ENCODE peak calls at places on chromosomes 12 and 14, in eight cellular contexts. T is heart left ventricle, F is cardiac fibroblast, O is foreskin fibroblast, I is heart right ventricle, K is GM06990, J is HFF-Myc, N is AG10803. C is an unnamed sample.

GRCh38 chr14:54776361-54777001 is 126.1 kb downstream of the GCH1 start:
- DNase-seq in T (no peak), F (peak), O (peak), I (peak), K (peak), J (no peak), N (peak), C (no peak)

GRCh38 chr14:62696261-62696968 is 348.8 kb downstream of the KCNH5 start:
- DNase-seq in T (no peak), F (no peak), O (no peak), I (no peak), K (no peak), J (no peak), N (no peak), C (no peak)

GRCh38 chr12:77746108-77746507 is 84.6 kb upstream of the NAV3 start:
- DNase-seq in T (no peak), F (peak), O (no peak), I (no peak), K (peak), J (peak), N (peak), C (peak)

GRCh38 chr12:71045781-71046180 is 112.0 kb downstream of the TSPAN8 start:
- DNase-seq in T (no peak), F (peak), O (peak), I (no peak), K (no peak), J (no peak), N (peak), C (no peak)

GRCh38 chr14:94355191-94355794 is 32.2 kb upstream of the SERPINA6 start:
- DNase-seq in T (no peak), F (peak), O (peak), I (peak), K (peak), J (no peak), N (peak), C (no peak)

GRCh38 chr12:49187184-49187583 is 1.7 kb downstream of the TUBA1A start:
- DNase-seq in T (no peak), F (peak), O (peak), I (peak), K (no peak), J (peak), N (peak), C (no peak)

GRCh38 chr14:104351849-104352492 is 213.6 kb downstream of the KIF26A start:
- DNase-seq in T (no peak), F (no peak), O (no peak), I (no peak), K (no peak), J (no peak), N (no peak), C (no peak)

GRCh38 chr12:119989619-119990381 is 764 bp downstream of the BICDL1 start:
- DNase-seq in T (peak), F (peak), O (peak), I (peak), K (peak), J (no peak), N (peak), C (no peak)

GRCh38 chr12:6627598-6627997 is 8.2 kb downstream of the LPAR5 start:
- DNase-seq in T (no peak), F (no peak), O (no peak), I (no peak), K (no peak), J (no peak), N (no peak), C (no peak)

GRCh38 chr12:101773560-101774206 is 34.4 kb upstream of the SYCP3 start:
- DNase-seq in T (no peak), F (peak), O (peak), I (peak), K (peak), J (peak), N (peak), C (peak)

GRCh38 chr12:131608740-131609665 is 101.9 kb upstream of the SFSWAP start:
- DNase-seq in T (peak), F (peak), O (peak), I (peak), K (peak), J (peak), N (peak), C (no peak)

GRCh38 chr12:110115675-110116074 is 8.5 kb upstream of the IFT81 start:
- DNase-seq in T (no peak), F (no peak), O (no peak), I (no peak), K (no peak), J (no peak), N (no peak), C (no peak)

GRCh38 chr12:113899844-113900471 is 66.2 kb downstream of the RBM19 start:
- DNase-seq in T (no peak), F (no peak), O (no peak), I (no peak), K (no peak), J (no peak), N (no peak), C (no peak)

GRCh38 chr12:86257173-86257572 is 982 bp upstream of the MGAT4C start:
- DNase-seq in T (no peak), F (no peak), O (no peak), I (no peak), K (no peak), J (no peak), N (no peak), C (no peak)

GRCh38 chr12:48021485-48022179 is 17.4 kb upstream of the COL2A1 start:
- DNase-seq in T (no peak), F (no peak), O (no peak), I (no peak), K (no peak), J (no peak), N (no peak), C (no peak)

GRCh38 chr14:50758279-50758678 is 72.7 kb downstream of the NIN start:
- DNase-seq in T (no peak), F (no peak), O (no peak), I (no peak), K (no peak), J (no peak), N (no peak), C (no peak)

GRCh38 chr14:100728962-100729361 is 2.3 kb downstream of the DLK1 start:
- DNase-seq in T (no peak), F (no peak), O (no peak), I (no peak), K (no peak), J (no peak), N (no peak), C (no peak)

GRCh38 chr14:74985806-74986205 is 16.9 kb upstream of the EIF2B2 start:
- DNase-seq in T (no peak), F (no peak), O (no peak), I (no peak), K (no peak), J (no peak), N (no peak), C (no peak)

GRCh38 chr14:53841109-53842099 is 115.2 kb downstream of the BMP4 start:
- DNase-seq in T (no peak), F (no peak), O (no peak), I (no peak), K (no peak), J (no peak), N (no peak), C (no peak)

GRCh38 chr12:101859664-101860607 is 17.4 kb upstream of the DRAM1 start:
- DNase-seq in T (no peak), F (peak), O (peak), I (no peak), K (peak), J (no peak), N (peak), C (no peak)

GRCh38 chr12:4477133-4477532 is 31.5 kb upstream of the FGF6 start:
- DNase-seq in T (no peak), F (no peak), O (no peak), I (no peak), K (no peak), J (no peak), N (no peak), C (no peak)

GRCh38 chr12:96392397-96392796 is 7.8 kb downstream of the CDK17 start:
- DNase-seq in T (no peak), F (no peak), O (no peak), I (no peak), K (no peak), J (no peak), N (no peak), C (no peak)

GRCh38 chr14:21069388-21070082 is 569 bp upstream of the ARHGEF40 start:
- DNase-seq in T (peak), F (peak), O (peak), I (peak), K (no peak), J (no peak), N (peak), C (no peak)

GRCh38 chr14:77094672-77095284 is 3.3 kb upstream of the CIPC start:
- DNase-seq in T (peak), F (peak), O (peak), I (peak), K (peak), J (peak), N (peak), C (peak)

GRCh38 chr12:129296636-129297035 is 443.4 kb downstream of the GLT1D1 start:
- DNase-seq in T (no peak), F (no peak), O (no peak), I (no peak), K (no peak), J (no peak), N (no peak), C (no peak)

GRCh38 chr12:129300011-129300410 is 446.7 kb downstream of the GLT1D1 start:
- DNase-seq in T (no peak), F (no peak), O (no peak), I (no peak), K (no peak), J (no peak), N (no peak), C (no peak)

GRCh38 chr12:129298921-129299320 is 445.6 kb downstream of the GLT1D1 start:
- DNase-seq in T (no peak), F (no peak), O (no peak), I (no peak), K (no peak), J (no peak), N (no peak), C (no peak)

GRCh38 chr12:129294868-129295267 is 441.6 kb downstream of the GLT1D1 start:
- DNase-seq in T (no peak), F (no peak), O (no peak), I (no peak), K (no peak), J (no peak), N (no peak), C (no peak)
- H3K4me3 ChIP-seq in T (no peak), F (no peak), O (no peak), I (no peak), K (no peak), J (no peak), N (no peak), C (no peak)

DNA sequence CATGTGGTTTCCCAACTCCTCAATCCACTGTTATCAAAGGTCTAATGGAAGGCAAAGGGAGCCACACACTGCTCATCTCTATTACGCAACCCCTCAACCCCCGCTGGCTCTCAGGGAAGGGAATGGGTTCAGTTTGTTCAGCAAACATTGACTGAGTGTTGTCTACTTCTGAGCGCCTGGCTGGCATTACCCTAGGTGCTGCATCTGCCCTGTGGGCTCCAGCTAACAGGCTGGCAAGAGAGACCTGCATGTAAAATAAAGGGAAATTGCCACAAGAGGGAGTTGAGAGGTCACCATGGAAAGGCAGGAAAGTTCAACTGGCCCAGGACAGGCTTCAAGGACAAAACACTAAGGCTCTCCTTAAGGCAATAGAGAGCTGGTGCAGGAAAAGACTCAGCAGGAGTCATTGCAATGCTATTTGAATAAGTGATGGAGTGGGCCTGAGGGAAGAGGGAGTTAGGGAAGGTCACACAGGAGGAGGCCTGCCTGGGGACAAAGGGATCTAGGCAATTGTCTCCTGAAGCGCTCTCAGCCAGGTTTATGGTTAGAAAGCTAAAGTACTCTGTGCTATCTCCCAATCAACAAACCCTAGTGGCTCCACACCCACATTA is 5.5 kb upstream of the ZNF740 start:
- DNase-seq in T (no peak), F (peak), O (peak), I (no peak), K (no peak), J (no peak), N (peak), C (no peak)
- TF ChIP-seq CTCF in T (no peak), F (peak), O (peak), I (peak), K (peak), J (peak), N (peak), C (no peak)

GRCh38 chr12:12236896-12237295 is 29.9 kb downstream of the LRP6 start:
- DNase-seq in T (no peak), F (no peak), O (no peak), I (no peak), K (no peak), J (no peak), N (no peak), C (no peak)
- H3K4me3 ChIP-seq in T (no peak), F (no peak), O (no peak), I (no peak), K (no peak), J (no peak), N (no peak), C (no peak)

GRCh38 chr12:125403145-125403789 is 338.0 kb downstream of the AACS start:
- DNase-seq in T (no peak), F (peak), O (peak), I (no peak), K (no peak), J (peak), N (peak), C (no peak)
- TF ChIP-seq CTCF in T (peak), F (peak), O (peak), I (peak), K (peak), J (peak), N (peak), C (peak)

GRCh38 chr12:122029620-122030426 is 8.1 kb downstream of the BCL7A start:
- DNase-seq in T (peak), F (no peak), O (no peak), I (peak), K (no peak), J (no peak), N (no peak), C (no peak)
- H3K4me3 ChIP-seq in T (no peak), F (no peak), O (no peak), I (no peak), K (no peak), J (no peak), N (no peak), C (no peak)

DNA sequence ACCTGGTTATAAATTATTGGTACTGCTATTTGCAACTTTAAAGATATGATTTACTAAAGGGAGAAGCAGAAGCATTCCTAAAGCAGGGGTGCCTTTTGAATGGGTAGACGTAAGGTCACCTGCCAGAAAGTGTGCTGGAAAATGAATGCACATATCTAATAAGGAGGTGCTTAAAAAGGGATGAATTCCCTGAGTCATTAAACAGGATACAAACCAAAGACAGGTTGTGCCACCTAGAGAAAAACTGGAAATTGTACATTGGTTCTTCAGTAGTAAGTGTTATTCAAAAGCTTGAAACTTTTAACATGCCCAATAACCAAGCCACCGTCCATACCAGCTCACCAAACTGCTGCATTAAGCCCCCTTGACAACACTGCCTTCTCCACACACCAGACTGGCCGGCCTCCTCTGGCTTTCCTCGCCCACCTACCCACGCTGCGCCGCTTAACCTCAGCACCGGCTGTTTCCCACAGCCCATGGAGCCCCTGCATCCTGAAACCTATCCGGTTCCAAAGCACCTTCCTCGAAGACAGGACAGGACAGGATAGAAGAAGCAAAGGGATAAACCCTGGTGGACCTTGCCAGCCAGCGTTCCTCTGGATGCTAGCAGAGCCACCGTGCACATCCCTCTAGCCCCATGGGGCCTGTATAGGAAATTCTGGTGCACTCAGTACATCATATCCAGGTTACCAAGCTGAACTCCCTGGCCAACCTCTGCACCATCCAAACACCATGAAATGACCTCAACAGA is 201.5 kb upstream of the CAND1 start:
- DNase-seq in T (no peak), F (no peak), O (no peak), I (no peak), K (no peak), J (no peak), N (no peak), C (no peak)
- TF ChIP-seq CTCF in T (no peak), F (no peak), O (no peak), I (no peak), K (no peak), J (no peak), N (no peak), C (no peak)

GRCh38 chr12:55721601-55722213 is 1.5 kb downstream of the RDH5 start:
- DNase-seq in T (peak), F (no peak), O (peak), I (no peak), K (no peak), J (no peak), N (no peak), C (no peak)
- H3K4me3 ChIP-seq in T (no peak), F (peak), O (peak), I (no peak), K (no peak), J (no peak), N (no peak), C (no peak)

DNA sequence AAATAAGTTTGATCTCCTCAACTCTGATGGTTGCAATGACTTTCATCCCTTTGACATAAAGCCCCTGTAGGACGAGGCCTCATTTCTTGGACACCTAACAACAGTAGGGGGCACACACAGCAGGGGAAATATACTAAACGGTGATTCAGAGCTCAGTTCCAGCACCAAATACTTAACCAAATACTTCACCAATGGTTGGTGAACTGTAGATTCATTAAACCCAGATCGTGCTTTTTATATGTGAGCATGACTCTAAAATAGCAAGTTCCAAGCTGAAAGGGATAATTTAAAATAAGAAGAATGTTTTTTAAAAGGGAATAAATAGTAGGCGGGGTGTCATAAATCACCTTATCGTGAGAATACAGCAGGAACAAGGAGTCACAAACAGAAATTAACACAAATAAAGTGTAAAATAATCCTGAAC is 53.2 kb downstream of the ATG2B start:
- DNase-seq in T (no peak), F (no peak), O (no peak), I (no peak), K (no peak), J (no peak), N (no peak), C (no peak)
- TF ChIP-seq CTCF in T (no peak), F (no peak), O (no peak), I (no peak), K (no peak), J (no peak), N (no peak), C (no peak)